ENCODE peak calls at places on chromosomes 1 and 21, in nine cellular contexts. One of them, this sample, is unnamed.
A peak's percentile ranks its signal among the peaks of the same experiment; 100 is the strongest.

GRCh38 chr1:179770887-179771502 is 27.9 kb downstream of the FAM163A start:
- DNase-seq in right lobe of liver: no peak
- DNase-seq in KG1: no peak
- DNase-seq in GM03348: peak; percentile 11
- DNase-seq in stimulated activated CD8-positive, alpha-beta memory T cell treated with anti-CD3 and anti-CD28 coated beads, Interleukin-4, amount 100 ng/mL, for 4 hours: no peak
- DNase-seq in stimulated activated CD4-positive, alpha-beta T cell treated with anti-CD3 and anti-CD28 coated beads, Interleukin-1b, Interleukin-23, amount 100 ng/mL, for 1 hour: no peak
- DNase-seq in activated CD4-positive, alpha-beta T cell treated with anti-CD3 and anti-CD28 coated beads for 36 hours: no peak
- DNase-seq in activated CD4-positive, alpha-beta memory T cell treated with anti-CD3 and anti-CD28 coated beads, Interleukin-2, amount 10 ng/mL, durations not matched to agents 7 days and 5 days: no peak
- DNase-seq in kidney epithelial cell: no peak
- DNase-seq in this sample: no peak

GRCh38 chr1:154669464-154670282 is 61.7 kb upstream of the ADAR start:
- DNase-seq in right lobe of liver: peak; percentile 79
- DNase-seq in KG1: peak; percentile 47
- DNase-seq in GM03348: peak; percentile 91
- DNase-seq in stimulated activated CD8-positive, alpha-beta memory T cell treated with anti-CD3 and anti-CD28 coated beads, Interleukin-4, amount 100 ng/mL, for 4 hours: peak; percentile 47
- DNase-seq in stimulated activated CD4-positive, alpha-beta T cell treated with anti-CD3 and anti-CD28 coated beads, Interleukin-1b, Interleukin-23, amount 100 ng/mL, for 1 hour: peak; percentile 34
- DNase-seq in activated CD4-positive, alpha-beta T cell treated with anti-CD3 and anti-CD28 coated beads for 36 hours: peak; percentile 88
- DNase-seq in activated CD4-positive, alpha-beta memory T cell treated with anti-CD3 and anti-CD28 coated beads, Interleukin-2, amount 10 ng/mL, durations not matched to agents 7 days and 5 days: peak; percentile 78
- DNase-seq in kidney epithelial cell: peak; percentile 26
- DNase-seq in this sample: no peak

GRCh38 chr1:161198877-161199431 is at the start of gene ADAMTS4:
- DNase-seq in right lobe of liver: no peak
- DNase-seq in KG1: no peak
- DNase-seq in GM03348: peak; percentile 87
- DNase-seq in stimulated activated CD8-positive, alpha-beta memory T cell treated with anti-CD3 and anti-CD28 coated beads, Interleukin-4, amount 100 ng/mL, for 4 hours: no peak
- DNase-seq in stimulated activated CD4-positive, alpha-beta T cell treated with anti-CD3 and anti-CD28 coated beads, Interleukin-1b, Interleukin-23, amount 100 ng/mL, for 1 hour: no peak
- DNase-seq in activated CD4-positive, alpha-beta T cell treated with anti-CD3 and anti-CD28 coated beads for 36 hours: no peak
- DNase-seq in activated CD4-positive, alpha-beta memory T cell treated with anti-CD3 and anti-CD28 coated beads, Interleukin-2, amount 10 ng/mL, durations not matched to agents 7 days and 5 days: no peak
- DNase-seq in kidney epithelial cell: no peak
- DNase-seq in this sample: no peak

GRCh38 chr1:175169305-175170018 is 23.1 kb downstream of the KIAA0040 start:
- DNase-seq in right lobe of liver: no peak
- DNase-seq in KG1: no peak
- DNase-seq in GM03348: no peak
- DNase-seq in stimulated activated CD8-positive, alpha-beta memory T cell treated with anti-CD3 and anti-CD28 coated beads, Interleukin-4, amount 100 ng/mL, for 4 hours: no peak
- DNase-seq in stimulated activated CD4-positive, alpha-beta T cell treated with anti-CD3 and anti-CD28 coated beads, Interleukin-1b, Interleukin-23, amount 100 ng/mL, for 1 hour: no peak
- DNase-seq in activated CD4-positive, alpha-beta T cell treated with anti-CD3 and anti-CD28 coated beads for 36 hours: no peak
- DNase-seq in activated CD4-positive, alpha-beta memory T cell treated with anti-CD3 and anti-CD28 coated beads, Interleukin-2, amount 10 ng/mL, durations not matched to agents 7 days and 5 days: no peak
- DNase-seq in kidney epithelial cell: peak; percentile 31
- DNase-seq in this sample: no peak

GRCh38 chr1:39154553-39155361 is 49.7 kb upstream of the MACF1 start:
- DNase-seq in right lobe of liver: peak; percentile 66
- DNase-seq in KG1: no peak
- DNase-seq in GM03348: peak; percentile 82
- DNase-seq in stimulated activated CD8-positive, alpha-beta memory T cell treated with anti-CD3 and anti-CD28 coated beads, Interleukin-4, amount 100 ng/mL, for 4 hours: no peak
- DNase-seq in stimulated activated CD4-positive, alpha-beta T cell treated with anti-CD3 and anti-CD28 coated beads, Interleukin-1b, Interleukin-23, amount 100 ng/mL, for 1 hour: no peak
- DNase-seq in activated CD4-positive, alpha-beta T cell treated with anti-CD3 and anti-CD28 coated beads for 36 hours: no peak
- DNase-seq in activated CD4-positive, alpha-beta memory T cell treated with anti-CD3 and anti-CD28 coated beads, Interleukin-2, amount 10 ng/mL, durations not matched to agents 7 days and 5 days: no peak
- DNase-seq in kidney epithelial cell: no peak
- DNase-seq in this sample: no peak

GRCh38 chr1:12180903-12181302 is 14.1 kb downstream of the TNFRSF1B start:
- DNase-seq in right lobe of liver: no peak
- DNase-seq in KG1: no peak
- DNase-seq in GM03348: no peak
- DNase-seq in stimulated activated CD8-positive, alpha-beta memory T cell treated with anti-CD3 and anti-CD28 coated beads, Interleukin-4, amount 100 ng/mL, for 4 hours: no peak
- DNase-seq in stimulated activated CD4-positive, alpha-beta T cell treated with anti-CD3 and anti-CD28 coated beads, Interleukin-1b, Interleukin-23, amount 100 ng/mL, for 1 hour: no peak
- DNase-seq in activated CD4-positive, alpha-beta T cell treated with anti-CD3 and anti-CD28 coated beads for 36 hours: no peak
- DNase-seq in activated CD4-positive, alpha-beta memory T cell treated with anti-CD3 and anti-CD28 coated beads, Interleukin-2, amount 10 ng/mL, durations not matched to agents 7 days and 5 days: no peak
- DNase-seq in kidney epithelial cell: no peak
- DNase-seq in this sample: no peak

GRCh38 chr1:25223471-25223870 is 8.8 kb downstream of the SYF2 start:
- DNase-seq in right lobe of liver: no peak
- DNase-seq in KG1: no peak
- DNase-seq in GM03348: peak; percentile 39
- DNase-seq in stimulated activated CD8-positive, alpha-beta memory T cell treated with anti-CD3 and anti-CD28 coated beads, Interleukin-4, amount 100 ng/mL, for 4 hours: no peak
- DNase-seq in stimulated activated CD4-positive, alpha-beta T cell treated with anti-CD3 and anti-CD28 coated beads, Interleukin-1b, Interleukin-23, amount 100 ng/mL, for 1 hour: no peak
- DNase-seq in activated CD4-positive, alpha-beta T cell treated with anti-CD3 and anti-CD28 coated beads for 36 hours: no peak
- DNase-seq in activated CD4-positive, alpha-beta memory T cell treated with anti-CD3 and anti-CD28 coated beads, Interleukin-2, amount 10 ng/mL, durations not matched to agents 7 days and 5 days: no peak
- DNase-seq in kidney epithelial cell: no peak
- DNase-seq in this sample: no peak

GRCh38 chr1:224700915-224701531 is 84.9 kb downstream of the CNIH3 start:
- DNase-seq in right lobe of liver: no peak
- DNase-seq in KG1: peak; percentile 5
- DNase-seq in GM03348: peak; percentile 40
- DNase-seq in stimulated activated CD8-positive, alpha-beta memory T cell treated with anti-CD3 and anti-CD28 coated beads, Interleukin-4, amount 100 ng/mL, for 4 hours: no peak
- DNase-seq in stimulated activated CD4-positive, alpha-beta T cell treated with anti-CD3 and anti-CD28 coated beads, Interleukin-1b, Interleukin-23, amount 100 ng/mL, for 1 hour: no peak
- DNase-seq in activated CD4-positive, alpha-beta T cell treated with anti-CD3 and anti-CD28 coated beads for 36 hours: peak; percentile 25
- DNase-seq in activated CD4-positive, alpha-beta memory T cell treated with anti-CD3 and anti-CD28 coated beads, Interleukin-2, amount 10 ng/mL, durations not matched to agents 7 days and 5 days: no peak
- DNase-seq in kidney epithelial cell: no peak
- DNase-seq in this sample: no peak

GRCh38 chr1:153796786-153797659 is 21.8 kb downstream of the SLC27A3 start:
- DNase-seq in right lobe of liver: no peak
- DNase-seq in KG1: peak; percentile 38
- DNase-seq in GM03348: peak; percentile 79
- DNase-seq in stimulated activated CD8-positive, alpha-beta memory T cell treated with anti-CD3 and anti-CD28 coated beads, Interleukin-4, amount 100 ng/mL, for 4 hours: peak; percentile 84
- DNase-seq in stimulated activated CD4-positive, alpha-beta T cell treated with anti-CD3 and anti-CD28 coated beads, Interleukin-1b, Interleukin-23, amount 100 ng/mL, for 1 hour: peak; percentile 70
- DNase-seq in activated CD4-positive, alpha-beta T cell treated with anti-CD3 and anti-CD28 coated beads for 36 hours: peak; percentile 92
- DNase-seq in activated CD4-positive, alpha-beta memory T cell treated with anti-CD3 and anti-CD28 coated beads, Interleukin-2, amount 10 ng/mL, durations not matched to agents 7 days and 5 days: peak; percentile 86
- DNase-seq in kidney epithelial cell: no peak
- DNase-seq in this sample: no peak

GRCh38 chr1:9651565-9652378 is at the start of gene PIK3CD:
- DNase-seq in right lobe of liver: peak; percentile 60
- DNase-seq in KG1: peak; percentile 50
- DNase-seq in GM03348: peak; percentile 70
- DNase-seq in stimulated activated CD8-positive, alpha-beta memory T cell treated with anti-CD3 and anti-CD28 coated beads, Interleukin-4, amount 100 ng/mL, for 4 hours: no peak
- DNase-seq in stimulated activated CD4-positive, alpha-beta T cell treated with anti-CD3 and anti-CD28 coated beads, Interleukin-1b, Interleukin-23, amount 100 ng/mL, for 1 hour: no peak
- DNase-seq in activated CD4-positive, alpha-beta T cell treated with anti-CD3 and anti-CD28 coated beads for 36 hours: peak; percentile 69
- DNase-seq in activated CD4-positive, alpha-beta memory T cell treated with anti-CD3 and anti-CD28 coated beads, Interleukin-2, amount 10 ng/mL, durations not matched to agents 7 days and 5 days: peak; percentile 59
- DNase-seq in kidney epithelial cell: no peak
- DNase-seq in this sample: no peak

GRCh38 chr1:225735252-225736149 is 42.1 kb upstream of the SRP9 start:
- DNase-seq in right lobe of liver: peak; percentile 62
- DNase-seq in KG1: no peak
- DNase-seq in GM03348: peak; percentile 89
- DNase-seq in stimulated activated CD8-positive, alpha-beta memory T cell treated with anti-CD3 and anti-CD28 coated beads, Interleukin-4, amount 100 ng/mL, for 4 hours: no peak
- DNase-seq in stimulated activated CD4-positive, alpha-beta T cell treated with anti-CD3 and anti-CD28 coated beads, Interleukin-1b, Interleukin-23, amount 100 ng/mL, for 1 hour: no peak
- DNase-seq in activated CD4-positive, alpha-beta T cell treated with anti-CD3 and anti-CD28 coated beads for 36 hours: no peak
- DNase-seq in activated CD4-positive, alpha-beta memory T cell treated with anti-CD3 and anti-CD28 coated beads, Interleukin-2, amount 10 ng/mL, durations not matched to agents 7 days and 5 days: no peak
- DNase-seq in kidney epithelial cell: peak; percentile 99
- DNase-seq in this sample: no peak

GRCh38 chr1:10339036-10339567 is 59.8 kb upstream of the PGD start:
- DNase-seq in right lobe of liver: no peak
- DNase-seq in KG1: no peak
- DNase-seq in GM03348: no peak
- DNase-seq in stimulated activated CD8-positive, alpha-beta memory T cell treated with anti-CD3 and anti-CD28 coated beads, Interleukin-4, amount 100 ng/mL, for 4 hours: no peak
- DNase-seq in stimulated activated CD4-positive, alpha-beta T cell treated with anti-CD3 and anti-CD28 coated beads, Interleukin-1b, Interleukin-23, amount 100 ng/mL, for 1 hour: no peak
- DNase-seq in activated CD4-positive, alpha-beta T cell treated with anti-CD3 and anti-CD28 coated beads for 36 hours: no peak
- DNase-seq in activated CD4-positive, alpha-beta memory T cell treated with anti-CD3 and anti-CD28 coated beads, Interleukin-2, amount 10 ng/mL, durations not matched to agents 7 days and 5 days: no peak
- DNase-seq in kidney epithelial cell: no peak
- DNase-seq in this sample: no peak

GRCh38 chr21:46324390-46325072 is 575 bp downstream of the PCNT start:
- DNase-seq in right lobe of liver: peak; percentile 91
- DNase-seq in KG1: peak; percentile 75
- DNase-seq in GM03348: peak; percentile 98
- DNase-seq in stimulated activated CD8-positive, alpha-beta memory T cell treated with anti-CD3 and anti-CD28 coated beads, Interleukin-4, amount 100 ng/mL, for 4 hours: peak; percentile 70
- DNase-seq in stimulated activated CD4-positive, alpha-beta T cell treated with anti-CD3 and anti-CD28 coated beads, Interleukin-1b, Interleukin-23, amount 100 ng/mL, for 1 hour: peak; percentile 81
- DNase-seq in activated CD4-positive, alpha-beta T cell treated with anti-CD3 and anti-CD28 coated beads for 36 hours: peak; percentile 94
- DNase-seq in activated CD4-positive, alpha-beta memory T cell treated with anti-CD3 and anti-CD28 coated beads, Interleukin-2, amount 10 ng/mL, durations not matched to agents 7 days and 5 days: peak; percentile 87
- DNase-seq in kidney epithelial cell: no peak
- DNase-seq in this sample: no peak

GRCh38 chr1:90714521-90714951 is 2.6 kb downstream of the BARHL2 start:
- DNase-seq in right lobe of liver: no peak
- DNase-seq in KG1: no peak
- DNase-seq in GM03348: no peak
- DNase-seq in stimulated activated CD8-positive, alpha-beta memory T cell treated with anti-CD3 and anti-CD28 coated beads, Interleukin-4, amount 100 ng/mL, for 4 hours: no peak
- DNase-seq in stimulated activated CD4-positive, alpha-beta T cell treated with anti-CD3 and anti-CD28 coated beads, Interleukin-1b, Interleukin-23, amount 100 ng/mL, for 1 hour: no peak
- DNase-seq in activated CD4-positive, alpha-beta T cell treated with anti-CD3 and anti-CD28 coated beads for 36 hours: no peak
- DNase-seq in activated CD4-positive, alpha-beta memory T cell treated with anti-CD3 and anti-CD28 coated beads, Interleukin-2, amount 10 ng/mL, durations not matched to agents 7 days and 5 days: no peak
- DNase-seq in kidney epithelial cell: no peak
- DNase-seq in this sample: no peak

GRCh38 chr1:152110365-152110859 is 4.8 kb downstream of the TCHH start:
- DNase-seq in right lobe of liver: peak; percentile 55
- DNase-seq in KG1: no peak
- DNase-seq in GM03348: peak; percentile 54
- DNase-seq in stimulated activated CD8-positive, alpha-beta memory T cell treated with anti-CD3 and anti-CD28 coated beads, Interleukin-4, amount 100 ng/mL, for 4 hours: no peak
- DNase-seq in stimulated activated CD4-positive, alpha-beta T cell treated with anti-CD3 and anti-CD28 coated beads, Interleukin-1b, Interleukin-23, amount 100 ng/mL, for 1 hour: no peak
- DNase-seq in activated CD4-positive, alpha-beta T cell treated with anti-CD3 and anti-CD28 coated beads for 36 hours: peak; percentile 62
- DNase-seq in activated CD4-positive, alpha-beta memory T cell treated with anti-CD3 and anti-CD28 coated beads, Interleukin-2, amount 10 ng/mL, durations not matched to agents 7 days and 5 days: peak; percentile 31
- DNase-seq in kidney epithelial cell: no peak
- DNase-seq in this sample: no peak

GRCh38 chr1:183604048-183604808 is 14.0 kb upstream of the NCF2 start:
- DNase-seq in right lobe of liver: peak; percentile 76
- DNase-seq in KG1: peak; percentile 18
- DNase-seq in GM03348: peak; percentile 42
- DNase-seq in stimulated activated CD8-positive, alpha-beta memory T cell treated with anti-CD3 and anti-CD28 coated beads, Interleukin-4, amount 100 ng/mL, for 4 hours: no peak
- DNase-seq in stimulated activated CD4-positive, alpha-beta T cell treated with anti-CD3 and anti-CD28 coated beads, Interleukin-1b, Interleukin-23, amount 100 ng/mL, for 1 hour: no peak
- DNase-seq in activated CD4-positive, alpha-beta T cell treated with anti-CD3 and anti-CD28 coated beads for 36 hours: no peak
- DNase-seq in activated CD4-positive, alpha-beta memory T cell treated with anti-CD3 and anti-CD28 coated beads, Interleukin-2, amount 10 ng/mL, durations not matched to agents 7 days and 5 days: no peak
- DNase-seq in kidney epithelial cell: peak; percentile 72
- DNase-seq in this sample: no peak

GRCh38 chr1:206658264-206658980 is 23.1 kb downstream of the DYRK3 start:
- DNase-seq in right lobe of liver: peak; percentile 66
- DNase-seq in KG1: no peak
- DNase-seq in GM03348: peak; percentile 66
- DNase-seq in stimulated activated CD8-positive, alpha-beta memory T cell treated with anti-CD3 and anti-CD28 coated beads, Interleukin-4, amount 100 ng/mL, for 4 hours: no peak
- DNase-seq in stimulated activated CD4-positive, alpha-beta T cell treated with anti-CD3 and anti-CD28 coated beads, Interleukin-1b, Interleukin-23, amount 100 ng/mL, for 1 hour: no peak
- DNase-seq in activated CD4-positive, alpha-beta T cell treated with anti-CD3 and anti-CD28 coated beads for 36 hours: peak; percentile 72
- DNase-seq in activated CD4-positive, alpha-beta memory T cell treated with anti-CD3 and anti-CD28 coated beads, Interleukin-2, amount 10 ng/mL, durations not matched to agents 7 days and 5 days: peak; percentile 63
- DNase-seq in kidney epithelial cell: no peak
- DNase-seq in this sample: no peak

GRCh38 chr1:33176362-33176850 is 5.4 kb downstream of the TRIM62 start:
- DNase-seq in right lobe of liver: no peak
- DNase-seq in KG1: no peak
- DNase-seq in GM03348: peak; percentile 40
- DNase-seq in stimulated activated CD8-positive, alpha-beta memory T cell treated with anti-CD3 and anti-CD28 coated beads, Interleukin-4, amount 100 ng/mL, for 4 hours: no peak
- DNase-seq in stimulated activated CD4-positive, alpha-beta T cell treated with anti-CD3 and anti-CD28 coated beads, Interleukin-1b, Interleukin-23, amount 100 ng/mL, for 1 hour: no peak
- DNase-seq in activated CD4-positive, alpha-beta T cell treated with anti-CD3 and anti-CD28 coated beads for 36 hours: no peak
- DNase-seq in activated CD4-positive, alpha-beta memory T cell treated with anti-CD3 and anti-CD28 coated beads, Interleukin-2, amount 10 ng/mL, durations not matched to agents 7 days and 5 days: no peak
- DNase-seq in kidney epithelial cell: no peak
- DNase-seq in this sample: peak; percentile 22

GRCh38 chr1:96596226-96596625 is 125.4 kb upstream of the PTBP2 start:
- DNase-seq in right lobe of liver: no peak
- DNase-seq in KG1: no peak
- DNase-seq in GM03348: peak; percentile 16
- DNase-seq in stimulated activated CD8-positive, alpha-beta memory T cell treated with anti-CD3 and anti-CD28 coated beads, Interleukin-4, amount 100 ng/mL, for 4 hours: no peak
- DNase-seq in stimulated activated CD4-positive, alpha-beta T cell treated with anti-CD3 and anti-CD28 coated beads, Interleukin-1b, Interleukin-23, amount 100 ng/mL, for 1 hour: no peak
- DNase-seq in activated CD4-positive, alpha-beta T cell treated with anti-CD3 and anti-CD28 coated beads for 36 hours: peak; percentile 55
- DNase-seq in activated CD4-positive, alpha-beta memory T cell treated with anti-CD3 and anti-CD28 coated beads, Interleukin-2, amount 10 ng/mL, durations not matched to agents 7 days and 5 days: peak; percentile 24
- DNase-seq in kidney epithelial cell: no peak
- DNase-seq in this sample: no peak

GRCh38 chr1:236736761-236737160 is 50.5 kb downstream of the ACTN2 start:
- DNase-seq in right lobe of liver: no peak
- DNase-seq in KG1: no peak
- DNase-seq in GM03348: no peak
- DNase-seq in stimulated activated CD8-positive, alpha-beta memory T cell treated with anti-CD3 and anti-CD28 coated beads, Interleukin-4, amount 100 ng/mL, for 4 hours: no peak
- DNase-seq in stimulated activated CD4-positive, alpha-beta T cell treated with anti-CD3 and anti-CD28 coated beads, Interleukin-1b, Interleukin-23, amount 100 ng/mL, for 1 hour: no peak
- DNase-seq in activated CD4-positive, alpha-beta T cell treated with anti-CD3 and anti-CD28 coated beads for 36 hours: no peak
- DNase-seq in activated CD4-positive, alpha-beta memory T cell treated with anti-CD3 and anti-CD28 coated beads, Interleukin-2, amount 10 ng/mL, durations not matched to agents 7 days and 5 days: no peak
- DNase-seq in kidney epithelial cell: no peak
- DNase-seq in this sample: no peak

GRCh38 chr1:53188099-53188498 is 8.5 kb upstream of the CPT2 start:
- DNase-seq in right lobe of liver: no peak
- DNase-seq in KG1: no peak
- DNase-seq in GM03348: no peak
- DNase-seq in stimulated activated CD8-positive, alpha-beta memory T cell treated with anti-CD3 and anti-CD28 coated beads, Interleukin-4, amount 100 ng/mL, for 4 hours: no peak
- DNase-seq in stimulated activated CD4-positive, alpha-beta T cell treated with anti-CD3 and anti-CD28 coated beads, Interleukin-1b, Interleukin-23, amount 100 ng/mL, for 1 hour: no peak
- DNase-seq in activated CD4-positive, alpha-beta T cell treated with anti-CD3 and anti-CD28 coated beads for 36 hours: no peak
- DNase-seq in activated CD4-positive, alpha-beta memory T cell treated with anti-CD3 and anti-CD28 coated beads, Interleukin-2, amount 10 ng/mL, durations not matched to agents 7 days and 5 days: no peak
- DNase-seq in kidney epithelial cell: no peak
- DNase-seq in this sample: no peak

GRCh38 chr1:35883681-35884155 is 709 bp downstream of the AGO1 start:
- DNase-seq in right lobe of liver: peak; percentile 63
- DNase-seq in KG1: no peak
- DNase-seq in GM03348: peak; percentile 82
- DNase-seq in stimulated activated CD8-positive, alpha-beta memory T cell treated with anti-CD3 and anti-CD28 coated beads, Interleukin-4, amount 100 ng/mL, for 4 hours: no peak
- DNase-seq in stimulated activated CD4-positive, alpha-beta T cell treated with anti-CD3 and anti-CD28 coated beads, Interleukin-1b, Interleukin-23, amount 100 ng/mL, for 1 hour: no peak
- DNase-seq in activated CD4-positive, alpha-beta T cell treated with anti-CD3 and anti-CD28 coated beads for 36 hours: peak; percentile 68
- DNase-seq in activated CD4-positive, alpha-beta memory T cell treated with anti-CD3 and anti-CD28 coated beads, Interleukin-2, amount 10 ng/mL, durations not matched to agents 7 days and 5 days: peak; percentile 38
- DNase-seq in kidney epithelial cell: no peak
- DNase-seq in this sample: no peak

GRCh38 chr1:161216945-161217712 is 2.0 kb downstream of the FCER1G start:
- DNase-seq in right lobe of liver: no peak
- DNase-seq in KG1: no peak
- DNase-seq in GM03348: peak; percentile 52
- DNase-seq in stimulated activated CD8-positive, alpha-beta memory T cell treated with anti-CD3 and anti-CD28 coated beads, Interleukin-4, amount 100 ng/mL, for 4 hours: no peak
- DNase-seq in stimulated activated CD4-positive, alpha-beta T cell treated with anti-CD3 and anti-CD28 coated beads, Interleukin-1b, Interleukin-23, amount 100 ng/mL, for 1 hour: no peak
- DNase-seq in activated CD4-positive, alpha-beta T cell treated with anti-CD3 and anti-CD28 coated beads for 36 hours: no peak
- DNase-seq in activated CD4-positive, alpha-beta memory T cell treated with anti-CD3 and anti-CD28 coated beads, Interleukin-2, amount 10 ng/mL, durations not matched to agents 7 days and 5 days: no peak
- DNase-seq in kidney epithelial cell: peak; percentile 45
- DNase-seq in this sample: no peak

This sample was measured in cerebellar nuclear complex.